ENCODE peak calls at places on chromosome 12, in seven cellular contexts. One of them, this sample, is unnamed.

GRCh38 chr12:109915171-109916040 is 15.3 kb downstream of the TCHP start:
- DNase-seq in A549: no peak
- DNase-seq in sigmoid colon: no peak
- DNase-seq in uterus: no peak
- DNase-seq in HCT116: no peak
- DNase-seq in breast epithelium: no peak
- DNase-seq in prostate gland: peak; percentile 59
- DNase-seq in this sample: no peak

GRCh38 chr12:6529291-6529737 is 5.0 kb upstream of the GAPDH start:
- DNase-seq in A549: no peak
- DNase-seq in sigmoid colon: no peak
- DNase-seq in uterus: no peak
- DNase-seq in HCT116: no peak
- DNase-seq in breast epithelium: no peak
- DNase-seq in prostate gland: no peak
- DNase-seq in this sample: peak; percentile 82

GRCh38 chr12:58588771-58589170 is 331.5 kb downstream of the LRIG3 start:
- DNase-seq in A549: no peak
- DNase-seq in sigmoid colon: no peak
- DNase-seq in uterus: no peak
- DNase-seq in HCT116: no peak
- DNase-seq in breast epithelium: no peak
- DNase-seq in prostate gland: no peak
- DNase-seq in this sample: no peak

GRCh38 chr12:115507951-115508722 is 769.4 kb downstream of the MED13L start:
- DNase-seq in A549: no peak
- DNase-seq in sigmoid colon: no peak
- DNase-seq in uterus: no peak
- DNase-seq in HCT116: no peak
- DNase-seq in breast epithelium: no peak
- DNase-seq in prostate gland: no peak
- DNase-seq in this sample: no peak

GRCh38 chr12:7099290-7099996 is 7.2 kb upstream of the C1R start:
- DNase-seq in A549: no peak
- DNase-seq in sigmoid colon: peak; percentile 49
- DNase-seq in uterus: no peak
- DNase-seq in HCT116: no peak
- DNase-seq in breast epithelium: no peak
- DNase-seq in prostate gland: no peak
- DNase-seq in this sample: no peak

GRCh38 chr12:26701604-26702215 is 131.3 kb downstream of the ITPR2 start:
- DNase-seq in A549: peak; percentile 16
- DNase-seq in sigmoid colon: no peak
- DNase-seq in uterus: no peak
- DNase-seq in HCT116: peak; percentile 28
- DNase-seq in breast epithelium: no peak
- DNase-seq in prostate gland: no peak
- DNase-seq in this sample: no peak

GRCh38 chr12:94039914-94040313 is 108.5 kb upstream of the PLXNC1 start:
- DNase-seq in A549: no peak
- DNase-seq in sigmoid colon: no peak
- DNase-seq in uterus: no peak
- DNase-seq in HCT116: no peak
- DNase-seq in breast epithelium: no peak
- DNase-seq in prostate gland: no peak
- DNase-seq in this sample: no peak

GRCh38 chr12:42135264-42135814 is 9.3 kb downstream of the GXYLT1 start:
- DNase-seq in A549: no peak
- DNase-seq in sigmoid colon: no peak
- DNase-seq in uterus: no peak
- DNase-seq in HCT116: no peak
- DNase-seq in breast epithelium: no peak
- DNase-seq in prostate gland: no peak
- DNase-seq in this sample: no peak

GRCh38 chr12:76032043-76032981 is 736 bp upstream of the PHLDA1 start:
- DNase-seq in A549: peak; percentile 46
- DNase-seq in sigmoid colon: peak; percentile 80
- DNase-seq in uterus: no peak
- DNase-seq in HCT116: no peak
- DNase-seq in breast epithelium: peak; percentile 54
- DNase-seq in prostate gland: peak; percentile 31
- DNase-seq in this sample: peak; percentile 31

GRCh38 chr12:76030378-76031080 is 1.0 kb downstream of the PHLDA1 start:
- DNase-seq in A549: no peak
- DNase-seq in sigmoid colon: peak; percentile 77
- DNase-seq in uterus: peak; percentile 34
- DNase-seq in HCT116: no peak
- DNase-seq in breast epithelium: no peak
- DNase-seq in prostate gland: peak; percentile 23
- DNase-seq in this sample: peak; percentile 88

GRCh38 chr12:76029982-76030377 is 1.6 kb downstream of the PHLDA1 start:
- DNase-seq in A549: no peak
- DNase-seq in sigmoid colon: no peak
- DNase-seq in uterus: no peak
- DNase-seq in HCT116: no peak
- DNase-seq in breast epithelium: no peak
- DNase-seq in prostate gland: no peak
- DNase-seq in this sample: no peak

GRCh38 chr12:76031081-76031413 is 529 bp downstream of the PHLDA1 start:
- DNase-seq in A549: no peak
- DNase-seq in sigmoid colon: no peak
- DNase-seq in uterus: no peak
- DNase-seq in HCT116: no peak
- DNase-seq in breast epithelium: no peak
- DNase-seq in prostate gland: no peak
- DNase-seq in this sample: no peak

GRCh38 chr12:76031414-76032042 is at the start of gene PHLDA1:
- DNase-seq in A549: peak; percentile 96
- DNase-seq in sigmoid colon: peak; percentile 98
- DNase-seq in uterus: peak; percentile 95
- DNase-seq in HCT116: peak; percentile 77
- DNase-seq in breast epithelium: peak; percentile 85
- DNase-seq in prostate gland: peak; percentile 88
- DNase-seq in this sample: peak; percentile 90
- TF ChIP-seq POLR2A in A549: peak; percentile 94
- TF ChIP-seq POLR2A in sigmoid colon: no peak
- TF ChIP-seq POLR2A in uterus: peak; percentile 90
- TF ChIP-seq POLR2A in HCT116: peak; percentile 67
- TF ChIP-seq POLR2A in breast epithelium: peak; percentile 63
- TF ChIP-seq POLR2A in prostate gland: peak; percentile 81
- TF ChIP-seq POLR2A in this sample: no peak

GRCh38 chr12:63845726-63846125 is 1.2 kb downstream of the SRGAP1 start:
- DNase-seq in A549: no peak
- DNase-seq in sigmoid colon: no peak
- DNase-seq in uterus: no peak
- DNase-seq in HCT116: no peak
- DNase-seq in breast epithelium: no peak
- DNase-seq in prostate gland: no peak
- DNase-seq in this sample: no peak

GRCh38 chr12:63844391-63845341 is at the start of gene SRGAP1:
- DNase-seq in A549: no peak
- DNase-seq in sigmoid colon: peak; percentile 86
- DNase-seq in uterus: peak; percentile 72
- DNase-seq in HCT116: no peak
- DNase-seq in breast epithelium: peak; percentile 75
- DNase-seq in prostate gland: peak; percentile 31
- DNase-seq in this sample: peak; percentile 48

GRCh38 chr12:63848450-63848849 is 4.0 kb downstream of the SRGAP1 start:
- DNase-seq in A549: no peak
- DNase-seq in sigmoid colon: no peak
- DNase-seq in uterus: no peak
- DNase-seq in HCT116: no peak
- DNase-seq in breast epithelium: no peak
- DNase-seq in prostate gland: no peak
- DNase-seq in this sample: no peak

GRCh38 chr12:63843613-63844390 is 698 bp upstream of the SRGAP1 start:
- DNase-seq in A549: peak; percentile 92
- DNase-seq in sigmoid colon: peak; percentile 97
- DNase-seq in uterus: peak; percentile 94
- DNase-seq in HCT116: peak; percentile 86
- DNase-seq in breast epithelium: peak; percentile 86
- DNase-seq in prostate gland: peak; percentile 84
- DNase-seq in this sample: peak; percentile 82

DNA sequence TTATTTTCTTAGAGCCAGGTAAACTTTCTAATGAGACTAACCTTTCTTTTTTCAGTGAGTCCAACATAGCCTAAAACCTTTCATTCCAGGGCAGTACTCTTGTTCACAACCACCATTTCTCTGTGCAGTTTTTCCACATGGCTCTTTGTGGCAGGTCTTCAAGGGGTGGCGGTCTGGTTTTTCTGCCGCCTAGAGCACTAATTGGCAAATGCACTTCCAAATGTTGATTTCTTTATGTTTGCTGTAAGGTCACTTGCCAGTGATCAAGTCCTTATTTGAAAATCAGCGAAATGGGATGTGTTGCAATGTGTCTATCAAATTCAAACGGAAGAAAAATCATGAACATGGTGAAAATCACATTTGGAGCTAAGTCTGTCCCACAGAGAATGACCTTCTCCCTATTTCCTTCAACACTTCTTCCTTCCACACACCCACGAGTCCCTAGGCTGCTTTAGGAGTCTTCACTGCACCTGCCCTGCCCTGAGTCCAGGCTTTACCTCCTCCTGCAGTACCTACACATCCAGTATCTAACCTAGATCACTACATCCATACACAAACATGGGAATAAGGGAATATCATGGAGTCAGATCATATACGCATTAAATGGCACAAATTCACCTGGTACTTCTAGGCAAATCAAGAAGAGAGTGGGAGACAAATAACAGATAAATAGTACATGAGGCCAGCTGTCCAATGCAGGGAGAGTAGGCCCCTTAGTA is 1.9 kb downstream of the SRGAP1 start:
- DNase-seq in A549: no peak
- DNase-seq in sigmoid colon: no peak
- DNase-seq in uterus: no peak
- DNase-seq in HCT116: no peak
- DNase-seq in breast epithelium: no peak
- DNase-seq in prostate gland: no peak
- DNase-seq in this sample: no peak
- H3K4me3 ChIP-seq in A549: peak overlapping the region; percentile 88
- H3K4me3 ChIP-seq in sigmoid colon: no peak overlapping the region
- H3K4me3 ChIP-seq in uterus: peak overlapping the region; percentile 12
- H3K4me3 ChIP-seq in HCT116: no peak overlapping the region
- H3K4me3 ChIP-seq in breast epithelium: peak overlapping the region; percentile 93
- H3K4me3 ChIP-seq in prostate gland: no peak overlapping the region
- H3K4me3 ChIP-seq in this sample: no peak overlapping the region

DNA sequence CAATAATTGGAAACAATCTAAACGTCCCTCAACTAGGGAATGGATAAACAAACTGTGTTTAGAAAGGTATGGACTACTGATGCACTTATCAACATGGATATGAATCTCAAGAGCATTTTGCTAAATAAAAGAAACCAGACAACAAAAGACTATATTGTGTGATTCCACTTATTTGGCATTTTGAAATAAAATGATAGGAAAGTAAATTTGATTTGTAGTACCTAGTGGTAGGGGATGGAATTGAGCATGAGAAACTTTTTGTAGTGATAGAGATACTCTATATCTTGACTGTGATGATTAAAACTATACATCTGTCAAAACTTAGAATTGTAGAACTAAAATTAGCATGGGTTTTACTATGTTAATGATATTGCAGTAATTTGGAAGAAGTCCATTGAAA is 87.1 kb downstream of the ARID2 start:
- DNase-seq in A549: no peak
- DNase-seq in sigmoid colon: no peak
- DNase-seq in uterus: no peak
- DNase-seq in HCT116: no peak
- DNase-seq in breast epithelium: no peak
- DNase-seq in prostate gland: no peak
- DNase-seq in this sample: no peak
- TF ChIP-seq CTCF in A549: no peak
- TF ChIP-seq CTCF in sigmoid colon: no peak
- TF ChIP-seq CTCF in uterus: no peak
- TF ChIP-seq CTCF in HCT116: peak; percentile 4
- TF ChIP-seq CTCF in breast epithelium: no peak
- TF ChIP-seq CTCF in prostate gland: no peak
- TF ChIP-seq CTCF in this sample: no peak

GRCh38 chr12:132189378-132190011 is 45.2 kb downstream of the NOC4L start:
- DNase-seq in A549: peak; percentile 94
- DNase-seq in sigmoid colon: peak; percentile 97
- DNase-seq in uterus: peak; percentile 86
- DNase-seq in HCT116: peak; percentile 87
- DNase-seq in breast epithelium: peak; percentile 75
- DNase-seq in prostate gland: peak; percentile 80
- DNase-seq in this sample: peak; percentile 97
- TF ChIP-seq POLR2A in A549: peak; percentile 35
- TF ChIP-seq POLR2A in sigmoid colon: no peak
- TF ChIP-seq POLR2A in uterus: peak; percentile 52
- TF ChIP-seq POLR2A in HCT116: no peak
- TF ChIP-seq POLR2A in breast epithelium: no peak
- TF ChIP-seq POLR2A in prostate gland: peak; percentile 39
- TF ChIP-seq POLR2A in this sample: no peak